ENCODE peak calls at places on chromosomes 5 and 9, in ten cellular contexts. One of them, this sample, is unnamed.

GRCh38 chr5:219492-219891 is 1.4 kb downstream of the SDHA start:
- DNase-seq in breast epithelium: no peak
- DNase-seq in sigmoid colon: no peak
- DNase-seq in body of pancreas: no peak
- DNase-seq in heart left ventricle: no peak
- DNase-seq in uterus: no peak
- DNase-seq in suprapubic skin: no peak
- DNase-seq in spleen: no peak
- DNase-seq in H1: no peak
- DNase-seq in lower leg skin: no peak
- DNase-seq in this sample: no peak

GRCh38 chr9:106920701-106921283 is 57.8 kb downstream of the ZNF462 start:
- DNase-seq in breast epithelium: no peak
- DNase-seq in sigmoid colon: no peak
- DNase-seq in body of pancreas: no peak
- DNase-seq in heart left ventricle: peak; percentile 45
- DNase-seq in uterus: no peak
- DNase-seq in suprapubic skin: no peak
- DNase-seq in spleen: no peak
- DNase-seq in H1: no peak
- DNase-seq in lower leg skin: no peak
- DNase-seq in this sample: no peak

GRCh38 chr9:35287986-35288515 is 126.2 kb downstream of the UNC13B start:
- DNase-seq in breast epithelium: no peak
- DNase-seq in sigmoid colon: no peak
- DNase-seq in body of pancreas: no peak
- DNase-seq in heart left ventricle: no peak
- DNase-seq in uterus: no peak
- DNase-seq in suprapubic skin: no peak
- DNase-seq in spleen: no peak
- DNase-seq in H1: no peak
- DNase-seq in lower leg skin: no peak
- DNase-seq in this sample: no peak

GRCh38 chr5:82991678-82992323 is 85.4 kb downstream of the TMEM167A start:
- DNase-seq in breast epithelium: no peak
- DNase-seq in sigmoid colon: no peak
- DNase-seq in body of pancreas: no peak
- DNase-seq in heart left ventricle: no peak
- DNase-seq in uterus: no peak
- DNase-seq in suprapubic skin: no peak
- DNase-seq in spleen: no peak
- DNase-seq in H1: no peak
- DNase-seq in lower leg skin: no peak
- DNase-seq in this sample: no peak

GRCh38 chr9:114124666-114125580 is 25.8 kb upstream of the KIF12 start:
- DNase-seq in breast epithelium: no peak
- DNase-seq in sigmoid colon: no peak
- DNase-seq in body of pancreas: no peak
- DNase-seq in heart left ventricle: no peak
- DNase-seq in uterus: no peak
- DNase-seq in suprapubic skin: no peak
- DNase-seq in spleen: peak; percentile 25
- DNase-seq in H1: no peak
- DNase-seq in lower leg skin: no peak
- DNase-seq in this sample: no peak

GRCh38 chr5:66230551-66230950 is 86.5 kb downstream of the SREK1 start:
- DNase-seq in breast epithelium: no peak
- DNase-seq in sigmoid colon: no peak
- DNase-seq in body of pancreas: no peak
- DNase-seq in heart left ventricle: no peak
- DNase-seq in uterus: no peak
- DNase-seq in suprapubic skin: no peak
- DNase-seq in spleen: no peak
- DNase-seq in H1: no peak
- DNase-seq in lower leg skin: no peak
- DNase-seq in this sample: no peak

GRCh38 chr5:606526-607399 is 5.4 kb upstream of the CEP72 start:
- DNase-seq in breast epithelium: no peak
- DNase-seq in sigmoid colon: peak; percentile 46
- DNase-seq in body of pancreas: no peak
- DNase-seq in heart left ventricle: no peak
- DNase-seq in uterus: no peak
- DNase-seq in suprapubic skin: peak; percentile 65
- DNase-seq in spleen: peak; percentile 73
- DNase-seq in H1: no peak
- DNase-seq in lower leg skin: no peak
- DNase-seq in this sample: no peak

GRCh38 chr5:67353500-67353931 is 156.9 kb upstream of the CD180 start:
- DNase-seq in breast epithelium: no peak
- DNase-seq in sigmoid colon: no peak
- DNase-seq in body of pancreas: peak; percentile 46
- DNase-seq in heart left ventricle: no peak
- DNase-seq in uterus: no peak
- DNase-seq in suprapubic skin: no peak
- DNase-seq in spleen: peak; percentile 49
- DNase-seq in H1: no peak
- DNase-seq in lower leg skin: no peak
- DNase-seq in this sample: no peak

GRCh38 chr9:116499434-116499833 is 187.7 kb upstream of the TRIM32 start:
- DNase-seq in breast epithelium: no peak
- DNase-seq in sigmoid colon: no peak
- DNase-seq in body of pancreas: no peak
- DNase-seq in heart left ventricle: no peak
- DNase-seq in uterus: no peak
- DNase-seq in suprapubic skin: no peak
- DNase-seq in spleen: no peak
- DNase-seq in H1: no peak
- DNase-seq in lower leg skin: no peak
- DNase-seq in this sample: no peak
- TF ChIP-seq POLR2A in breast epithelium: no peak
- TF ChIP-seq POLR2A in sigmoid colon: no peak
- TF ChIP-seq POLR2A in body of pancreas: no peak
- TF ChIP-seq POLR2A in heart left ventricle: no peak
- TF ChIP-seq POLR2A in uterus: no peak
- TF ChIP-seq POLR2A in suprapubic skin: no peak
- TF ChIP-seq POLR2A in spleen: no peak
- TF ChIP-seq POLR2A in H1: no peak
- TF ChIP-seq POLR2A in lower leg skin: no peak
- TF ChIP-seq POLR2A in this sample: no peak

DNA sequence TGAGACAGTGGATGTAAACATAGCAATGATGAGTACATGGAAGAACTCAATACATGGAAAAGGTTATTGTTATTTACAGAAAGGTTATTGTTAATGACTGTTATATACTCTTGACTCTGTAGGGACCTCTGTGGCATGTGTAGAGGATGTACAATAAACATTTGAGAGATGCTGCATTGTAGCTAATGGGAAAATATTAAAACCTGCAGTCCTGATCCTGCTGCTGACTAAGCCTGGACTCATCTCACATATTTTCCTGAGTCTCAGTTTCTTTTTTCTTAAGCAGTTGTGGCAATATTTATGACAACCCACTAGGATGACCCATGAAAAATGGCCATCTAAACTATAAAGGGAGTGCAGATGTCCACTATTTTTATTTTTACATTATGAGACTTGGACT is 75.4 kb downstream of the DOCK2 start:
- DNase-seq in breast epithelium: no peak
- DNase-seq in sigmoid colon: no peak
- DNase-seq in body of pancreas: no peak
- DNase-seq in heart left ventricle: no peak
- DNase-seq in uterus: no peak
- DNase-seq in suprapubic skin: no peak
- DNase-seq in spleen: no peak
- DNase-seq in H1: no peak
- DNase-seq in lower leg skin: no peak
- DNase-seq in this sample: no peak
- H3K4me3 ChIP-seq in breast epithelium: no peak overlapping the region
- H3K4me3 ChIP-seq in sigmoid colon: no peak overlapping the region
- H3K4me3 ChIP-seq in body of pancreas: no peak overlapping the region
- H3K4me3 ChIP-seq in heart left ventricle: no peak overlapping the region
- H3K4me3 ChIP-seq in uterus: no peak overlapping the region
- H3K4me3 ChIP-seq in suprapubic skin: no peak overlapping the region
- H3K4me3 ChIP-seq in spleen: no peak overlapping the region
- H3K4me3 ChIP-seq in H1: no peak overlapping the region
- H3K4me3 ChIP-seq in lower leg skin: no peak overlapping the region
- H3K4me3 ChIP-seq in this sample: no peak overlapping the region

GRCh38 chr9:101486693-101487442 is 46.8 kb upstream of the RNF20 start:
- DNase-seq in breast epithelium: no peak
- DNase-seq in sigmoid colon: peak; percentile 67
- DNase-seq in body of pancreas: peak; percentile 68
- DNase-seq in heart left ventricle: peak; percentile 60
- DNase-seq in uterus: peak; percentile 68
- DNase-seq in suprapubic skin: peak; percentile 77
- DNase-seq in spleen: peak; percentile 74
- DNase-seq in H1: peak; percentile 87
- DNase-seq in lower leg skin: no peak
- DNase-seq in this sample: peak; percentile 83

GRCh38 chr9:101484046-101484445 is 48.5 kb upstream of the ALDOB start:
- DNase-seq in breast epithelium: no peak
- DNase-seq in sigmoid colon: no peak
- DNase-seq in body of pancreas: no peak
- DNase-seq in heart left ventricle: no peak
- DNase-seq in uterus: no peak
- DNase-seq in suprapubic skin: no peak
- DNase-seq in spleen: no peak
- DNase-seq in H1: no peak
- DNase-seq in lower leg skin: no peak
- DNase-seq in this sample: no peak

GRCh38 chr9:101487443-101487855 is 46.2 kb upstream of the RNF20 start:
- DNase-seq in breast epithelium: no peak
- DNase-seq in sigmoid colon: no peak
- DNase-seq in body of pancreas: no peak
- DNase-seq in heart left ventricle: no peak
- DNase-seq in uterus: no peak
- DNase-seq in suprapubic skin: no peak
- DNase-seq in spleen: no peak
- DNase-seq in H1: no peak
- DNase-seq in lower leg skin: no peak
- DNase-seq in this sample: no peak

GRCh38 chr9:101481296-101481695 is 45.7 kb upstream of the ALDOB start:
- DNase-seq in breast epithelium: no peak
- DNase-seq in sigmoid colon: no peak
- DNase-seq in body of pancreas: no peak
- DNase-seq in heart left ventricle: no peak
- DNase-seq in uterus: no peak
- DNase-seq in suprapubic skin: no peak
- DNase-seq in spleen: no peak
- DNase-seq in H1: no peak
- DNase-seq in lower leg skin: no peak
- DNase-seq in this sample: no peak

DNA sequence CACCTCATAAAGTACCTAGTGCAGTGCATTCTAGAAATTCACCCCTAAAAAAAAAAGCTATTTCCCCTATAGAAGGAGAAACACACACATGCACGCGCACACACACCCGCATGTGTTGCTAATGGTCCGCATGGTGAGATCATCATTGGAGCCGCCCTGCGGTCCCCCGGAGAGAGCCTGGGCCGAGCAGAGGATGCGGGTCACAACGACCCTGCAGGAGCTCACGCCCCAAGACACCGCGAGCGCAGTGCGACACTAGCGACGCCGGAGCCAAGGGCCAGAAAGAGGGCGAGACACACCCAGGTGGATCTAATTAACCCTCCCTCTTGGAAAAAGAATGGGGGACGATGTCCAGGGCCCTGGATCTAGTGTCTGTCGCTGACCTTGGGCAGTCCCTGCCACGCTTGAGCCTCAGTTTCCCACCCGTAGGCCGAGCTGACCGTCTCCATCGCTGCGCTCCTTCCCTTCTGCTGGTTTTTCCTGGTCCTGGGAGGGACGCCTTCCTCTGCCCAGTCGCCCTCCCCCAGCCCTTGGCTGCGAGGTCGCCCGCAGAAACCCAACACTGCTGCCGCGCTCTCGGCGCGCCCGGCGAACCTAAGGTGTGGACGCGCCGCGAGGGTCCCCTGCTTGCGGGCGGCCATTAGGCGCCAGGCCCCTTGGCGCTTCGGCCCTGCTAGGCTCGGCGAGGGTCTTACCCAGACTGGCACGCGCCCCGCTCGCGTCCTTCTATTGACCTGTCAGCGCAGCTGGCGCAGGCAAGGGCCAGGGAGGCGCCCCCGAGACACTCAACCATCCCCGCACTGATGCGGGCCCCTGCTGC is 47.6 kb upstream of the RNF20 start:
- DNase-seq in breast epithelium: no peak
- DNase-seq in sigmoid colon: no peak
- DNase-seq in body of pancreas: peak; percentile 54
- DNase-seq in heart left ventricle: peak; percentile 51
- DNase-seq in uterus: peak; percentile 41
- DNase-seq in suprapubic skin: no peak
- DNase-seq in spleen: no peak
- DNase-seq in H1: peak; percentile 66
- DNase-seq in lower leg skin: no peak
- DNase-seq in this sample: peak; percentile 60
- TF ChIP-seq POLR2A in breast epithelium: no peak
- TF ChIP-seq POLR2A in sigmoid colon: no peak
- TF ChIP-seq POLR2A in body of pancreas: no peak
- TF ChIP-seq POLR2A in heart left ventricle: no peak
- TF ChIP-seq POLR2A in uterus: no peak
- TF ChIP-seq POLR2A in suprapubic skin: no peak
- TF ChIP-seq POLR2A in spleen: no peak
- TF ChIP-seq POLR2A in H1: peak; percentile 72
- TF ChIP-seq POLR2A in lower leg skin: no peak
- TF ChIP-seq POLR2A in this sample: peak; percentile 16

GRCh38 chr5:149117970-149118369 is 23.3 kb upstream of the ABLIM3 start:
- DNase-seq in breast epithelium: no peak
- DNase-seq in sigmoid colon: no peak
- DNase-seq in body of pancreas: no peak
- DNase-seq in heart left ventricle: no peak
- DNase-seq in uterus: no peak
- DNase-seq in suprapubic skin: no peak
- DNase-seq in spleen: no peak
- DNase-seq in H1: no peak
- DNase-seq in lower leg skin: no peak
- DNase-seq in this sample: no peak

GRCh38 chr5:149118463-149118862 is 22.8 kb upstream of the ABLIM3 start:
- DNase-seq in breast epithelium: no peak
- DNase-seq in sigmoid colon: no peak
- DNase-seq in body of pancreas: no peak
- DNase-seq in heart left ventricle: no peak
- DNase-seq in uterus: no peak
- DNase-seq in suprapubic skin: no peak
- DNase-seq in spleen: no peak
- DNase-seq in H1: no peak
- DNase-seq in lower leg skin: no peak
- DNase-seq in this sample: no peak

GRCh38 chr5:149113669-149114068 is 27.6 kb upstream of the ABLIM3 start:
- DNase-seq in breast epithelium: no peak
- DNase-seq in sigmoid colon: no peak
- DNase-seq in body of pancreas: no peak
- DNase-seq in heart left ventricle: no peak
- DNase-seq in uterus: no peak
- DNase-seq in suprapubic skin: no peak
- DNase-seq in spleen: no peak
- DNase-seq in H1: no peak
- DNase-seq in lower leg skin: no peak
- DNase-seq in this sample: no peak

GRCh38 chr5:149110406-149110805 is 30.9 kb upstream of the ABLIM3 start:
- DNase-seq in breast epithelium: no peak
- DNase-seq in sigmoid colon: no peak
- DNase-seq in body of pancreas: no peak
- DNase-seq in heart left ventricle: no peak
- DNase-seq in uterus: no peak
- DNase-seq in suprapubic skin: no peak
- DNase-seq in spleen: no peak
- DNase-seq in H1: no peak
- DNase-seq in lower leg skin: no peak
- DNase-seq in this sample: no peak

GRCh38 chr5:149114403-149115312 is 26.6 kb upstream of the ABLIM3 start:
- DNase-seq in breast epithelium: no peak
- DNase-seq in sigmoid colon: peak; percentile 68
- DNase-seq in body of pancreas: peak; percentile 74
- DNase-seq in heart left ventricle: peak; percentile 49
- DNase-seq in uterus: peak; percentile 23
- DNase-seq in suprapubic skin: no peak
- DNase-seq in spleen: no peak
- DNase-seq in H1: peak; percentile 60
- DNase-seq in lower leg skin: peak; percentile 50
- DNase-seq in this sample: no peak
- H3K4me3 ChIP-seq in breast epithelium: no peak overlapping the region
- H3K4me3 ChIP-seq in sigmoid colon: no peak overlapping the region
- H3K4me3 ChIP-seq in body of pancreas: no peak overlapping the region
- H3K4me3 ChIP-seq in heart left ventricle: no peak overlapping the region
- H3K4me3 ChIP-seq in uterus: no peak overlapping the region
- H3K4me3 ChIP-seq in suprapubic skin: no peak overlapping the region
- H3K4me3 ChIP-seq in spleen: no peak overlapping the region
- H3K4me3 ChIP-seq in H1: no peak overlapping the region
- H3K4me3 ChIP-seq in lower leg skin: no peak overlapping the region
- H3K4me3 ChIP-seq in this sample: no peak overlapping the region